ENCODE peak calls at places on chromosome 4, in four cellular contexts. One of them, this sample, is unnamed.

GRCh38 chr4:57051100-57051499 is 59.1 kb downstream of the IGFBP7 start:
- DNase-seq in CD4-positive, alpha-beta memory T cell: no peak
- DNase-seq in DND-41: no peak
- DNase-seq in left lung: no peak
- DNase-seq in this sample: no peak

GRCh38 chr4:68184923-68185322 is 55.3 kb upstream of the TMPRSS11F start:
- DNase-seq in DND-41: no peak
- DNase-seq in left lung: no peak
- DNase-seq in CD4-positive, alpha-beta memory T cell: no peak
- DNase-seq in this sample: no peak

GRCh38 chr4:53783208-53783859 is 192.0 kb upstream of the LNX1 start:
- DNase-seq in DND-41: no peak
- DNase-seq in CD4-positive, alpha-beta memory T cell: no peak
- DNase-seq in left lung: no peak
- DNase-seq in this sample: no peak

GRCh38 chr4:94621491-94622080 is 136.2 kb upstream of the BMPR1B start:
- DNase-seq in left lung: no peak
- DNase-seq in CD4-positive, alpha-beta memory T cell: peak; percentile 18
- DNase-seq in DND-41: peak; percentile 42
- DNase-seq in this sample: no peak

GRCh38 chr4:24885342-24885741 is 27.5 kb downstream of the CCDC149 start:
- DNase-seq in left lung: no peak
- DNase-seq in CD4-positive, alpha-beta memory T cell: no peak
- DNase-seq in DND-41: no peak
- DNase-seq in this sample: no peak

GRCh38 chr4:166501941-166502382 is 628.9 kb downstream of the TLL1 start:
- DNase-seq in left lung: no peak
- DNase-seq in DND-41: no peak
- DNase-seq in CD4-positive, alpha-beta memory T cell: no peak
- DNase-seq in this sample: peak; percentile 21

GRCh38 chr4:184476660-184477059 is 2.3 kb upstream of the IRF2 start:
- DNase-seq in DND-41: peak; percentile 16
- DNase-seq in CD4-positive, alpha-beta memory T cell: peak; percentile 30
- DNase-seq in left lung: no peak
- DNase-seq in this sample: no peak

GRCh38 chr4:48329976-48330375 is 11.4 kb upstream of the SLAIN2 start:
- DNase-seq in left lung: no peak
- DNase-seq in CD4-positive, alpha-beta memory T cell: no peak
- DNase-seq in DND-41: no peak
- DNase-seq in this sample: no peak

GRCh38 chr4:138311771-138312535 is 69.8 kb upstream of the SLC7A11 start:
- DNase-seq in DND-41: no peak
- DNase-seq in left lung: no peak
- DNase-seq in CD4-positive, alpha-beta memory T cell: no peak
- DNase-seq in this sample: no peak

GRCh38 chr4:165208322-165208652 is 926 bp downstream of the KLHL2 start:
- DNase-seq in left lung: no peak
- DNase-seq in DND-41: no peak
- DNase-seq in CD4-positive, alpha-beta memory T cell: peak; percentile 25
- DNase-seq in this sample: no peak

GRCh38 chr4:55321707-55322264 is 24.3 kb upstream of the SRD5A3 start:
- DNase-seq in CD4-positive, alpha-beta memory T cell: no peak
- DNase-seq in DND-41: peak; percentile 66
- DNase-seq in left lung: no peak
- DNase-seq in this sample: no peak

GRCh38 chr4:14529653-14530052 is 472.6 kb upstream of the CPEB2 start:
- DNase-seq in left lung: no peak
- DNase-seq in CD4-positive, alpha-beta memory T cell: no peak
- DNase-seq in DND-41: no peak
- DNase-seq in this sample: no peak

GRCh38 chr4:146235654-146236570 is 21.6 kb downstream of the REELD1 start:
- DNase-seq in DND-41: no peak
- DNase-seq in CD4-positive, alpha-beta memory T cell: no peak
- DNase-seq in left lung: no peak
- DNase-seq in this sample: peak; percentile 62

GRCh38 chr4:124936427-124936826 is 223.9 kb upstream of the ANKRD50 start:
- DNase-seq in DND-41: no peak
- DNase-seq in CD4-positive, alpha-beta memory T cell: no peak
- DNase-seq in left lung: no peak
- DNase-seq in this sample: no peak

GRCh38 chr4:166341992-166342391 is 469.0 kb downstream of the TLL1 start:
- DNase-seq in left lung: no peak
- DNase-seq in CD4-positive, alpha-beta memory T cell: no peak
- DNase-seq in DND-41: no peak
- DNase-seq in this sample: no peak

GRCh38 chr4:78907638-78908037 is 31.6 kb downstream of the PAQR3 start:
- DNase-seq in left lung: no peak
- DNase-seq in DND-41: no peak
- DNase-seq in CD4-positive, alpha-beta memory T cell: no peak
- DNase-seq in this sample: no peak

GRCh38 chr4:126269106-126269505 is 954.4 kb downstream of the FAT4 start:
- DNase-seq in left lung: no peak
- DNase-seq in DND-41: no peak
- DNase-seq in CD4-positive, alpha-beta memory T cell: no peak
- DNase-seq in this sample: no peak
- H3K27ac ChIP-seq in left lung: no peak overlapping the region
- H3K27ac ChIP-seq in DND-41: no peak overlapping the region
- H3K27ac ChIP-seq in CD4-positive, alpha-beta memory T cell: no peak overlapping the region
- H3K27ac ChIP-seq in this sample: no peak overlapping the region

GRCh38 chr4:182555997-182556418 is 312.8 kb downstream of the TENM3 start:
- DNase-seq in CD4-positive, alpha-beta memory T cell: no peak
- DNase-seq in DND-41: no peak
- DNase-seq in left lung: no peak
- DNase-seq in this sample: no peak
- H3K27ac ChIP-seq in CD4-positive, alpha-beta memory T cell: no peak overlapping the region
- H3K27ac ChIP-seq in DND-41: no peak overlapping the region
- H3K27ac ChIP-seq in left lung: no peak overlapping the region
- H3K27ac ChIP-seq in this sample: no peak overlapping the region

DNA sequence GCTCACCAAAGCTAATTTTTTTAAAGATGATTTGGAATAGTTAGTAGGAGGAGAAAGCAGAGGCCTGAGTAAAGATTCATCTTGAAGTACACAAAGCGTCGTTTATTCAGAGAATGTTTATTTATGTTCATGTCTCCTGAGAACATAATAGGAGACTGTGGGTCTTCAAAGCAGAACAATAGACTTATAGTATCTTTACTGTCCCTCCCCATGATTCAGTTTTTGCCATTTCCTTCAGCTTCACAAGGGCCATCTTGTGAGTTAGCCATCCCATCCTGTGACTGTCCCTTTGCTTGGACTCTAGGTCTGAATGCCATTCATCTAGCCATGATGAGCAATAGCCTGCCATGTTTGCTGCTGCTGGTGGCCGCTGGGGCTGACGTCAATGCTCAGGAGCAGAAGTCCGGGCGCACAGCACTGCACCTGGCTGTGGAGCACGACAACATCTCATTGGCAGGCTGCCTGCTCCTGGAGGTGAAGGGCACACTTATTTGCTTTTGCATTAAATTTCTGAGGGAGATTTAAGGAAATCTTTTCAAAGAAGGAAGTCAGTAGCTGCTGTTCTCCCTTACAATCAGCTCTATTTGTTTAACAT is 105.8 kb downstream of the NFKB1 start:
- DNase-seq in DND-41: no peak
- DNase-seq in left lung: peak; percentile 70
- DNase-seq in CD4-positive, alpha-beta memory T cell: no peak
- DNase-seq in this sample: no peak
- H3K27ac ChIP-seq in DND-41: no peak overlapping the region
- H3K27ac ChIP-seq in left lung: no peak overlapping the region
- H3K27ac ChIP-seq in CD4-positive, alpha-beta memory T cell: no peak overlapping the region
- H3K27ac ChIP-seq in this sample: no peak overlapping the region

GRCh38 chr4:186725422-186726149 is 1.9 kb upstream of the FAT1 start:
- DNase-seq in DND-41: no peak
- DNase-seq in left lung: peak; percentile 90
- DNase-seq in CD4-positive, alpha-beta memory T cell: no peak
- DNase-seq in this sample: peak; percentile 93
- H3K27ac ChIP-seq in DND-41: no peak overlapping the region
- H3K27ac ChIP-seq in left lung: peak overlapping the region; percentile 90
- H3K27ac ChIP-seq in CD4-positive, alpha-beta memory T cell: no peak overlapping the region
- H3K27ac ChIP-seq in this sample: peak overlapping the region; percentile 97

GRCh38 chr4:168881754-168882153 is 128.3 kb downstream of the CBR4 start:
- DNase-seq in left lung: no peak
- DNase-seq in DND-41: no peak
- DNase-seq in CD4-positive, alpha-beta memory T cell: no peak
- DNase-seq in this sample: no peak
- H3K27ac ChIP-seq in left lung: no peak overlapping the region
- H3K27ac ChIP-seq in DND-41: no peak overlapping the region
- H3K27ac ChIP-seq in CD4-positive, alpha-beta memory T cell: no peak overlapping the region
- H3K27ac ChIP-seq in this sample: peak overlapping the region; percentile 57

DNA sequence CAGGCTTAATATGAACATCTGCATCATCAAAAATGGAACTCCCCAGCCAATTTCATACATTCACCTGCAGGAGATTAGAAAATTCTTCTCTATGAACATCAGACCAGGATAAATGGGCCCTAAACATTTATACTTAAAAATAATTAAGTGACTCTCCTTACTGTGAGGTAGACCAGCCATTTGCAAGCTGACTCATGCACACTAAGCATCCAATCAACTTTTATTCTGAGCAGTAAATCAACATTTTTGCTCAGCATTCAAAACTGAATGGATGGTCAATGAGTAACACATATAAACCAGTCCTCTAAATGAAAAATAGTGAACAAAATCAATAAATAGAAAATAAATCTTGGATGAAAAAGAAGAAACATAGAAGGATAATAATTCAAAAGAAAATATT is 19.9 kb upstream of the PCDH10 start:
- DNase-seq in left lung: no peak
- DNase-seq in CD4-positive, alpha-beta memory T cell: no peak
- DNase-seq in DND-41: no peak
- DNase-seq in this sample: no peak
- H3K27ac ChIP-seq in left lung: no peak overlapping the region
- H3K27ac ChIP-seq in CD4-positive, alpha-beta memory T cell: no peak overlapping the region
- H3K27ac ChIP-seq in DND-41: no peak overlapping the region
- H3K27ac ChIP-seq in this sample: no peak overlapping the region

DNA sequence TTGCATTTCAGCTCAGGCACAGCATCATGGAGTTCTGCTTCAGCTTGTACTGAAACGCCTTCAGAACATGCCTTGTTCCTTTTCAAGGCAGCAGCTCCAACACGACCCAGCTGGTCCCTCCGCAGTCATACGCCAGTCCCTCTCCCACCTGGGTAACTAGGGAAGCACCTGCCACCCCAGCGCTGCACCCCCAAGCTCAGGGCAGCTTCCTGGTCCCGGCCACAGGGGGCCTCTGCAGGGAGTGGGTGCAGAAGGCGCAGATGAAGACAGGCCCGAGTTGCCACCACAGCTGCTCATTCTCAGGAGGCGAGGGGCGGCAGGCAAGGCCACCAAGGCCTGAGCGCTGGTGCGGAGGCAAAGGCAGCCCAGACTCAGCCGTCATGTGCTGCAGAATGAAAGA is 21.8 kb downstream of the WDR1 start:
- DNase-seq in DND-41: peak; percentile 59
- DNase-seq in left lung: peak; percentile 58
- DNase-seq in CD4-positive, alpha-beta memory T cell: no peak
- DNase-seq in this sample: no peak
- H3K27ac ChIP-seq in DND-41: no peak overlapping the region
- H3K27ac ChIP-seq in left lung: no peak overlapping the region
- H3K27ac ChIP-seq in CD4-positive, alpha-beta memory T cell: peak overlapping the region; percentile 59
- H3K27ac ChIP-seq in this sample: peak overlapping the region; percentile 79

DNA sequence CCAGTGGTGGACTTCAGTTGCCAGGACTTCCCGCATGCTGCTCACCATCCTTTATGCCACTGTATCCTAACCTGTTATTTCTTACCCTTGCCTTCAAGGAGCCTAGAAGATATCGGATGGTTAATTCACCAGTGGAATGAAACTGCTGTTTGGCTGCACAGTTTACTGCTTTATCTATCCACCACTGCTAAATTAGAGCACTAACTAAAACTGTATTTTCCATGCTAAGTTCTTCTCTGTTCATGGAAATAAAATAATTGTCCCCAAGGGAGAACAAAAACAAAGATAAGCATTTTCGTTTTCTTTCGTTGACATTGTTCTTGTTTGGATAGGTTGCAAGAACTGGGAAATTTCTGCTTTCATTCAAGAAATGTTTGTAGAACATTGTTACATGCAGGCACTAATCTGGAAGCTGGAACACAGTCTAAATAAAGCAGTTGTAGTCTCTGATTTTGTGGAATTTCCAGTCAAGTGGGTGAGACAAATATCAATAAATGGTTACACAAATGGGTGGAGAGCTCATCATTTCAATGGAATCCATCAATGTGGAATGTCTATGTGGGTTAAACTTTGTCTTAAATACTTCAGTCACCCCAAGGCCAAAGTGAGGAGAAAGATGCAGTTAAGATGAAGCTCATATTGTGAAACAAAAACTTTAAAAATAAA is 5.8 kb upstream of the CXCL8 start:
- DNase-seq in CD4-positive, alpha-beta memory T cell: no peak
- DNase-seq in left lung: no peak
- DNase-seq in DND-41: no peak
- DNase-seq in this sample: no peak
- H3K27ac ChIP-seq in CD4-positive, alpha-beta memory T cell: no peak overlapping the region
- H3K27ac ChIP-seq in left lung: no peak overlapping the region
- H3K27ac ChIP-seq in DND-41: no peak overlapping the region
- H3K27ac ChIP-seq in this sample: no peak overlapping the region

DNA sequence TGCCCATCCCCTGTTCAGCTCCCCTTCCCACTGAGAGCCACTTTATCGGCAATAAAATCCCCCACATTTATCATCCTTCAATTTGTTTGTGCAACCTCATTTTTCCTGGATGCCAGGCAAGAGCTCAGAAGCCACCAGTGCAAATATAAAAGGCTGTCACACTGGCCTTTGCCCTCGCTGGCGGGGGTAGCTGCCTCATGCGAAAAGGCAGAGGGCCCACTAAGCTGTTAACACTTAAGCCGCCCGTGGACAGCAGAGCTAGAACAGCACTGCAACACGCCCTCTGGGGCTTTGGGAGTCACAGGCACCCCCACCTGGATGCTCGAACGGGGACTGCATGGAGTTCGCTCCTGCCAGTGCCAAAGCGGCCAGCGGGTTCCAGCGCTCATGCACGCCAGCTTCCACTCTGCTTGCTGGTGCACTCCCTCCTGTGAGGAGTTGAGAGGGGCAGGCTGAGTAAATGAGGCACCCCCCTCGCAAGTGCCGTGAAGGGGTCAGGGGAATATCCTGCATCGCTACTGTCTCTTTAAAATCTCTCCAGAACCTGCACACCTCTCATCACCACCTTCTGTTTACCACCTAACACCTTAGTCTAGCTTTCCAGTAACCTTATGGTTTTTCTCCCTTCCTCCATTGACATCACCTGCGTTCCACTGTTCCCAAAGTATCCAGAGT is 99.5 kb downstream of the SORBS2 start:
- DNase-seq in DND-41: no peak
- DNase-seq in left lung: no peak
- DNase-seq in CD4-positive, alpha-beta memory T cell: no peak
- DNase-seq in this sample: no peak
- H3K27ac ChIP-seq in DND-41: no peak overlapping the region
- H3K27ac ChIP-seq in left lung: no peak overlapping the region
- H3K27ac ChIP-seq in CD4-positive, alpha-beta memory T cell: no peak overlapping the region
- H3K27ac ChIP-seq in this sample: no peak overlapping the region

This sample was measured in aorta.